ENCODE peak calls at places on chromosomes 16 and 17, in six cellular contexts. H is astrocyte of the spinal cord, M is right cardiac atrium, W is AG04449, Y is SK-N-SH, A is suprapubic skin. O is an unnamed sample.

GRCh38 chr17:19645608-19646250 is 2.8 kb upstream of the ALDH3A2 start:
- DNase-seq in H (no peak), M (peak; percentile 58), W (no peak), Y (peak; percentile 47), A (no peak), O (peak; percentile 10)

GRCh38 chr16:57988929-57989328 is 11.5 kb downstream of the ZNF319 start:
- DNase-seq in H (no peak), M (peak; percentile 76), W (no peak), Y (no peak), A (no peak), O (no peak)

GRCh38 chr16:69481901-69482341 is 57.5 kb downstream of the CYB5B start:
- DNase-seq in H (peak; percentile 64), M (peak; percentile 96), W (no peak), Y (no peak), A (peak; percentile 93), O (peak; percentile 29)

GRCh38 chr16:51773051-51773450 is 622.0 kb upstream of the SALL1 start:
- DNase-seq in H (no peak), M (no peak), W (no peak), Y (no peak), A (no peak), O (no peak)

GRCh38 chr17:47204722-47205418 is 4.3 kb upstream of the MYL4 start:
- DNase-seq in H (no peak), M (no peak), W (no peak), Y (no peak), A (no peak), O (no peak)

GRCh38 chr16:89687092-89687940 is 827 bp downstream of the CDK10 start:
- DNase-seq in H (peak; percentile 40), M (no peak), W (no peak), Y (no peak), A (peak; percentile 77), O (peak; percentile 57)

GRCh38 chr17:14121952-14122351 is 52.6 kb downstream of the COX10 start:
- DNase-seq in H (no peak), M (no peak), W (no peak), Y (no peak), A (no peak), O (no peak)

GRCh38 chr17:81171941-81172340 is 5.9 kb upstream of the AATK start:
- DNase-seq in H (peak; percentile 3), M (peak; percentile 30), W (no peak), Y (no peak), A (no peak), O (peak; percentile 6)

GRCh38 chr17:72985882-72986720 is 106.4 kb downstream of the SLC39A11 start:
- DNase-seq in H (peak; percentile 67), M (peak; percentile 69), W (no peak), Y (peak; percentile 85), A (no peak), O (peak; percentile 74)

GRCh38 chr17:18258356-18259038 is at the start of gene FLII:
- DNase-seq in H (no peak), M (peak; percentile 82), W (no peak), Y (peak; percentile 89), A (no peak), O (no peak)

GRCh38 chr17:29007456-29008455 is 1.9 kb upstream of the SEZ6 start:
- DNase-seq in H (no peak), M (no peak), W (no peak), Y (no peak), A (no peak), O (no peak)

GRCh38 chr17:72962099-72962498 is 130.4 kb downstream of the SLC39A11 start:
- DNase-seq in H (no peak), M (no peak), W (no peak), Y (no peak), A (no peak), O (no peak)

GRCh38 chr17:73227379-73227778 is 34.3 kb downstream of the CPSF4L start:
- DNase-seq in H (no peak), M (no peak), W (no peak), Y (no peak), A (no peak), O (no peak)

GRCh38 chr16:80299416-80299815 is 241.4 kb upstream of the DYNLRB2 start:
- DNase-seq in H (no peak), M (no peak), W (no peak), Y (no peak), A (no peak), O (peak; percentile 21)

GRCh38 chr17:40418428-40418706 is 671 bp upstream of the TOP2A start:
- DNase-seq in H (no peak), M (peak; percentile 61), W (no peak), Y (no peak), A (no peak), O (no peak)

GRCh38 chr17:14301279-14301760 is 439 bp downstream of the HS3ST3B1 start:
- DNase-seq in H (peak; percentile 35), M (no peak), W (no peak), Y (peak; percentile 58), A (no peak), O (no peak)

GRCh38 chr17:55710410-55710809 is 12.3 kb downstream of the TMEM100 start:
- DNase-seq in H (no peak), M (no peak), W (no peak), Y (no peak), A (no peak), O (no peak)

GRCh38 chr16:89695086-89695874 is 6.2 kb downstream of the SPATA2L start:
- DNase-seq in H (no peak), M (no peak), W (no peak), Y (peak; percentile 29), A (peak; percentile 73), O (no peak)

GRCh38 chr16:85568519-85568918 is 44.6 kb upstream of the GSE1 start:
- DNase-seq in H (no peak), M (peak; percentile 80), W (no peak), Y (no peak), A (no peak), O (no peak)

GRCh38 chr17:32962320-32962707 is 29.3 kb upstream of the SPACA3 start:
- DNase-seq in H (no peak), M (no peak), W (no peak), Y (no peak), A (no peak), O (no peak)

GRCh38 chr17:5286846-5287245 is 4.8 kb downstream of the RABEP1 start:
- DNase-seq in H (no peak), M (no peak), W (no peak), Y (no peak), A (no peak), O (no peak)

GRCh38 chr17:76843703-76844484 is 24.3 kb upstream of the MGAT5B start:
- DNase-seq in H (no peak), M (no peak), W (no peak), Y (peak; percentile 59), A (no peak), O (no peak)

GRCh38 chr17:76840443-76840767 is 27.8 kb upstream of the MGAT5B start:
- DNase-seq in H (no peak), M (no peak), W (no peak), Y (peak; percentile 53), A (no peak), O (no peak)

GRCh38 chr17:76844485-76844829 is 23.7 kb upstream of the MGAT5B start:
- DNase-seq in H (no peak), M (no peak), W (no peak), Y (peak; percentile 41), A (no peak), O (no peak)

GRCh38 chr17:76840884-76841775 is 27.1 kb upstream of the MGAT5B start:
- DNase-seq in H (no peak), M (no peak), W (no peak), Y (peak; percentile 67), A (no peak), O (no peak)

GRCh38 chr17:76841776-76842405 is 26.3 kb upstream of the MGAT5B start:
- DNase-seq in H (no peak), M (no peak), W (no peak), Y (peak; percentile 93), A (no peak), O (no peak)
- H3K4me3 ChIP-seq in H (no peak overlapping the region), M (no peak overlapping the region), W (no peak overlapping the region), Y (peak overlapping the region; percentile 9), A (no peak overlapping the region), O (no peak overlapping the region)

DNA sequence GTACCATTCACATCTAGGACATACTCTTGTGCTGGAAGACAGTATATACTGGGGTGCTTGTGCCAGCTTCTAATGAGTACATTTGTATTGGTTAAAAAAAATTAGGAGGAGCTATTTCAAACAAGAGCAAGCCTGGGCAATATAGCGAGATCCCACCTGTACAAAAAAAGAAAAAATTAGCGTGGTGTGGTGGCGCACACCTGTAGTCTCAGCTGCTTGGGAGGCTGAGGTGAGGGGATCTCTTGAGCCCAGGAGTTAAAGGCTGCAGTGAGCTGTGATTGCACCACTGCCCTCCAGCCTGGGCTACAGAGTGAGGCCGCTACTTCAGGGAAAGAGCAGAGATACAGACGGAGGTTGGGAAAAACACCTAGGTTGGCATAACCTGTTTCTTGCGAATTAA is 1.2 kb downstream of the MRTFB start:
- DNase-seq in H (no peak), M (no peak), W (no peak), Y (no peak), A (no peak), O (no peak)
- H3K4me3 ChIP-seq in H (peak overlapping the region; percentile 83), M (peak overlapping the region; percentile 55), W (peak overlapping the region; percentile 90), Y (peak overlapping the region; percentile 82), A (peak overlapping the region; percentile 97), O (no peak overlapping the region)

DNA sequence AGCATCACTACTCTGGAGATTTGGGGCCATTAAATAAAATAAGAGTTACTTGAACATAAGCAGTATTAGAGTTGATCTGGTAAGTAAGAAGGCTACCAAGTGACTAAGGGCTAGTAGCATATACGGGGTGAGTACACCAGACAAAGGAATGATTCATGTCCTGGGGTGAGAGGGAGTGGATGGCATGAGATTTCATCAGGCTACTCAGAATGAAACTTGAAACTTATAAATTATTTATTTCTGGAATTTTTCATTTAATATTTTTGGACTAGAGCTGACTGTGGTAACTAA is 2.3 kb downstream of the SLFN5 start:
- DNase-seq in H (peak; percentile 89), M (no peak), W (peak; percentile 89), Y (no peak), A (no peak), O (peak; percentile 91)
- H3K4me3 ChIP-seq in H (peak overlapping the region; percentile 69), M (no peak overlapping the region), W (peak overlapping the region; percentile 90), Y (no peak overlapping the region), A (peak overlapping the region; percentile 67), O (peak overlapping the region; percentile 90)

GRCh38 chr16:67169642-67170167 is 633 bp upstream of the NOL3 start:
- DNase-seq in H (no peak), M (peak; percentile 83), W (no peak), Y (peak; percentile 73), A (no peak), O (no peak)

GRCh38 chr16:67169011-67169451 is 1.3 kb upstream of the NOL3 start:
- DNase-seq in H (no peak), M (peak; percentile 50), W (no peak), Y (no peak), A (no peak), O (no peak)

GRCh38 chr16:67166035-67166882 is 1.7 kb downstream of the HSF4 start:
- DNase-seq in H (no peak), M (peak; percentile 65), W (no peak), Y (no peak), A (no peak), O (no peak)

GRCh38 chr16:67166883-67167168 is 2.3 kb downstream of the HSF4 start:
- DNase-seq in H (no peak), M (peak; percentile 46), W (no peak), Y (no peak), A (no peak), O (no peak)

GRCh38 chr16:67167588-67167987 is 2.8 kb upstream of the NOL3 start:
- DNase-seq in H (no peak), M (peak; percentile 42), W (no peak), Y (no peak), A (no peak), O (no peak)
- H3K4me3 ChIP-seq in H (no peak overlapping the region), M (no peak overlapping the region), W (no peak overlapping the region), Y (no peak overlapping the region), A (no peak overlapping the region), O (no peak overlapping the region)

GRCh38 chr17:49106366-49107210 is 26.0 kb upstream of the B4GALNT2 start:
- DNase-seq in H (peak; percentile 29), M (no peak), W (peak; percentile 28), Y (no peak), A (no peak), O (peak; percentile 59)
- H3K4me3 ChIP-seq in H (no peak overlapping the region), M (no peak overlapping the region), W (no peak overlapping the region), Y (no peak overlapping the region), A (no peak overlapping the region), O (no peak overlapping the region)

O was measured in brain microvascular endothelial cell.